ENCODE peak calls at places on chromosomes 3 and 15, in eight cellular contexts. Y is fibroblast of pulmonary artery, I is SK-N-SH, W is heart left ventricle, O is A549, D is ovary, E is upper lobe of left lung, X is HCT116. M is an unnamed sample.

GRCh38 chr15:82742134-82742533 is 32.5 kb upstream of the AP3B2 start:
- DNase-seq in D (no peak), Y (no peak), E (no peak), W (no peak), X (no peak), I (no peak), O (no peak), M (peak; percentile 7)

GRCh38 chr3:148718982-148719862 is 21.5 kb downstream of the AGTR1 start:
- DNase-seq in I (no peak), D (no peak), Y (peak; percentile 48), E (no peak), O (peak; percentile 32), X (peak; percentile 4), W (no peak), M (peak; percentile 67)

GRCh38 chr3:66256806-66257205 is 36.0 kb downstream of the SLC25A26 start:
- DNase-seq in E (no peak), D (no peak), X (no peak), W (no peak), I (no peak), O (no peak), Y (peak; percentile 16), M (peak; percentile 33)

GRCh38 chr3:37255990-37256308 is 81.6 kb upstream of the LRRFIP2 start:
- DNase-seq in W (no peak), Y (no peak), D (no peak), O (no peak), E (no peak), X (no peak), I (no peak), M (no peak)

GRCh38 chr3:69784854-69785523 is 45.7 kb downstream of the MITF start:
- DNase-seq in Y (peak; percentile 51), O (peak; percentile 60), D (peak; percentile 46), X (no peak), E (peak; percentile 91), W (peak; percentile 46), I (peak; percentile 11), M (peak; percentile 85)

GRCh38 chr3:139447486-139447885 is 28.8 kb downstream of the RBP2 start:
- DNase-seq in O (no peak), Y (no peak), E (no peak), I (no peak), W (no peak), D (no peak), X (no peak), M (no peak)

GRCh38 chr3:184262166-184262926 is 993 bp upstream of the CAMK2N2 start:
- DNase-seq in O (no peak), X (no peak), E (no peak), I (peak; percentile 72), D (no peak), Y (peak; percentile 18), W (no peak), M (no peak)

GRCh38 chr15:93520206-93520605 is 431.2 kb upstream of the RGMA start:
- DNase-seq in D (no peak), X (no peak), E (no peak), I (no peak), W (no peak), Y (no peak), O (no peak), M (no peak)

GRCh38 chr3:11589706-11590105 is 54.0 kb downstream of the VGLL4 start:
- DNase-seq in I (no peak), D (no peak), E (no peak), O (no peak), X (no peak), W (no peak), Y (no peak), M (no peak)

GRCh38 chr3:11592460-11593298 is 51.0 kb downstream of the VGLL4 start:
- DNase-seq in D (no peak), X (no peak), E (no peak), W (no peak), O (no peak), I (no peak), Y (no peak), M (peak; percentile 33)

GRCh38 chr3:11591401-11592266 is 52.1 kb downstream of the VGLL4 start:
- DNase-seq in Y (peak; percentile 94), X (peak; percentile 62), D (peak; percentile 62), E (peak; percentile 53), I (no peak), W (peak; percentile 50), O (no peak), M (peak; percentile 83)

GRCh38 chr3:11588755-11589154 is 55.0 kb downstream of the VGLL4 start:
- DNase-seq in E (no peak), Y (no peak), I (no peak), D (no peak), X (no peak), W (no peak), O (no peak), M (no peak)

GRCh38 chr3:11591006-11591360 is 52.7 kb downstream of the VGLL4 start:
- DNase-seq in Y (peak; percentile 55), X (no peak), D (no peak), O (no peak), E (no peak), W (no peak), I (no peak), M (peak; percentile 29)
- H3K4me3 ChIP-seq in Y (no peak overlapping the region), X (no peak overlapping the region), D (no peak overlapping the region), O (no peak overlapping the region), E (no peak overlapping the region), W (peak overlapping the region; percentile 10), I (no peak overlapping the region), M (no peak overlapping the region)

GRCh38 chr3:117873236-117873635 is 1161.4 kb downstream of the IGSF11 start:
- DNase-seq in O (no peak), I (peak; percentile 44), X (no peak), E (no peak), W (peak; percentile 4), Y (peak; percentile 55), D (peak; percentile 50), M (peak; percentile 51)

GRCh38 chr3:117871934-117872333 is 1162.4 kb downstream of the TUSC7 start:
- DNase-seq in W (no peak), D (no peak), O (no peak), Y (no peak), I (no peak), E (no peak), X (no peak), M (peak; percentile 22)

GRCh38 chr3:117874904-117875874 is 1159.5 kb downstream of the IGSF11 start:
- DNase-seq in I (no peak), O (peak; percentile 66), Y (no peak), E (no peak), X (no peak), W (no peak), D (no peak), M (no peak)

GRCh38 chr3:117875887-117876286 is 1158.8 kb downstream of the IGSF11 start:
- DNase-seq in Y (no peak), D (no peak), X (no peak), E (no peak), O (no peak), W (no peak), I (no peak), M (no peak)

DNA sequence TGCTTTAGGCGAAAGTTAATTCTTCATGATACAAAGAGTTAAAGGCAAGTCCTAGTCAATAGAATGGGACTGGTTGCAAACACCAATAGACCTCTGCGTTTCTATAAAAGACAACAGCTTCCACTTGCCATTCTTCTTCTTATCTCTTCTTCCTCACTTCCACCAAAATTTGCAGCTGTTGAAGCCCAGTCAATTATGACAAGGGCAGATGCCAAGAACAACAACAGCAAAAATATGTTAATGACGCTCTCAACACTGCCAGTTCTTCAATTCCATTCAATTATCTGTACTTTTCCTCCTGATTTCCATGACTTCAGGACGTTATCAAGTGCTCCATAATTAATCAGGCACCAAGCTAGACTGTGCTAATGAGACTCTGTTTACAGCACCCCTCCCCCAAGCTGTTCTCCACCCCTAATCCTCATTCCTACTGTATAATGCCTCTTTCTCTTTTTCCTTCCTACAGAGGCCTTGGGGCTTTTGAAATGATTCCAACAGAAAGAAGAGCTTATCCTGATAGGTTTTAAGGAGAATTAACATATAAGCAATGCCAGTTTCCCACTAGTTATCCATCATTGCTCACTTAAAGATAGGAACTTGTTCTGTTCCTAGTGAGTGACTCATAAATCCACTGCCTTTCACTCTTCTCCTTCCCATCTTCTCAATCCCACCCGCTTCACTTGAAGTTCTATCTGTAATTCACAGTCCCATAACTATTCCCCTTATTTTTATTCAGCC is 1160.4 kb downstream of the IGSF11 start:
- DNase-seq in E (no peak), I (no peak), W (no peak), Y (no peak), D (no peak), X (no peak), O (no peak), M (no peak)
- H3K4me3 ChIP-seq in E (no peak overlapping the region), I (no peak overlapping the region), W (no peak overlapping the region), Y (no peak overlapping the region), D (no peak overlapping the region), X (no peak overlapping the region), O (no peak overlapping the region), M (no peak overlapping the region)

GRCh38 chr3:194203482-194204035 is 67.6 kb downstream of the HES1 start:
- DNase-seq in W (no peak), X (no peak), Y (no peak), E (no peak), O (no peak), D (no peak), I (no peak), M (no peak)
- H3K4me3 ChIP-seq in W (peak overlapping the region; percentile 28), X (peak overlapping the region; percentile 25), Y (no peak overlapping the region), E (peak overlapping the region; percentile 49), O (peak overlapping the region; percentile 53), D (no peak overlapping the region), I (no peak overlapping the region), M (no peak overlapping the region)

GRCh38 chr3:23763040-23763477 is 42.7 kb upstream of the UBE2E1 start:
- DNase-seq in X (no peak), D (peak; percentile 65), Y (peak; percentile 47), E (no peak), I (peak; percentile 62), O (no peak), W (peak; percentile 59), M (peak; percentile 42)

GRCh38 chr3:23761440-23761896 is 44.3 kb upstream of the UBE2E1 start:
- DNase-seq in E (no peak), D (no peak), Y (peak; percentile 62), W (no peak), X (peak; percentile 44), I (no peak), O (peak; percentile 69), M (peak; percentile 79)

GRCh38 chr3:23764407-23764806 is 41.3 kb upstream of the UBE2E1 start:
- DNase-seq in X (no peak), E (no peak), O (no peak), D (no peak), W (no peak), I (peak; percentile 55), Y (no peak), M (no peak)

GRCh38 chr3:23760871-23761373 is 44.8 kb upstream of the UBE2E1 start:
- DNase-seq in I (no peak), W (no peak), Y (no peak), D (no peak), X (no peak), E (no peak), O (no peak), M (no peak)

DNA sequence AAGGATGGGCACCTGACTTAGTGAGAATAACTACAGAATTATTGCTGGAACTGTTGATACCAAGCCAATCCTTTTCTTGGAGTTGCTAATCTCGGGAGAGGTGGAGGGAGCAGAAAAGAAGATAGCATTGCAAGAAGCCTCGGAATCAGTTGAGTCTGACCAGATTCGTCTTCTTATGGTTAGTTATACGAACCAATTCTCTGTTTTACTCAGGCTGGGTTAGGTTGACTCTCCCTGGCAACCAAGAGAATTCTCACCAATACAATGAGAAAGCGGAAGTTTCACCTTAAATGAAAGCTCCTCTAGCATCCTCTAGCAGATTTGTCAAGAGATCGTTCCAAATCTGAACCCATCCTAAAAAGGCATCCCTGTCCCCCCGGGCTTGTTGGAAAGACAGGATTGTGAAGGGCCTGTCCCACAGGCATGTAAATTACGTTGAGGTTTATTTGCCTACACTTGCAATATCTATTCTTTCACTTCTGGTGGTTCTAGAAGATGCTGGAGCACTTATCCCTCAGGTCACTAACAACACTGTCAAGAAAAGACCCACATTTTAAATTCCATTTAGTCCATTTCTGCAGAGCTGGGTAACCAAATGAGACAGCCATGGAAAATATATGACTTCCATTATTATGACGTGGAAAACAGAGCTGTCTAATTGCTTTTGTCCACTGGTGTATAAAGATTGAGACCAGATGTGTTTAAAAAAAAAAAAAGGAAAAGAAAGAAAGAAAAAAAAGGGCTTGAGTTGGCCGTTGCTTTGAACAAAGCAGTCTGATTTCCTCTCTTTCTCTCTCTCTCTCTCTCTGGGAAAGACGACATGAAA is 43.3 kb upstream of the UBE2E1 start:
- DNase-seq in Y (no peak), O (no peak), D (no peak), I (peak; percentile 67), E (no peak), W (no peak), X (no peak), M (no peak)
- H3K4me3 ChIP-seq in Y (peak overlapping the region; percentile 29), O (no peak overlapping the region), D (peak overlapping the region; percentile 32), I (peak overlapping the region; percentile 37), E (peak overlapping the region; percentile 29), W (peak overlapping the region; percentile 31), X (no peak overlapping the region), M (peak overlapping the region; percentile 54)

M was measured in choroid plexus epithelial cell.